ENCODE peak calls at places on chromosomes 5 and 9, in ten cellular contexts. One of them, this sample, is unnamed.

GRCh38 chr5:178249191-178249989 is 16.8 kb upstream of the PHYKPL start:
- DNase-seq in lower lobe of right lung: no peak
- DNase-seq in upper lobe of right lung: no peak
- DNase-seq in cardiac fibroblast: peak; percentile 70
- DNase-seq in psoas muscle: no peak
- DNase-seq in brain microvascular endothelial cell: no peak
- DNase-seq in ovary: no peak
- DNase-seq in adrenal gland: no peak
- DNase-seq in prostate gland: no peak
- DNase-seq in sigmoid colon: no peak
- DNase-seq in this sample: peak; percentile 47

GRCh38 chr9:114643906-114644305 is 13.7 kb downstream of the TEX53 start:
- DNase-seq in ovary: no peak
- DNase-seq in brain microvascular endothelial cell: no peak
- DNase-seq in sigmoid colon: no peak
- DNase-seq in psoas muscle: no peak
- DNase-seq in upper lobe of right lung: no peak
- DNase-seq in cardiac fibroblast: no peak
- DNase-seq in adrenal gland: no peak
- DNase-seq in prostate gland: no peak
- DNase-seq in lower lobe of right lung: no peak
- DNase-seq in this sample: peak; percentile 10

GRCh38 chr9:126722922-126723806 is 81.7 kb upstream of the ZBTB43 start:
- DNase-seq in sigmoid colon: peak; percentile 80
- DNase-seq in lower lobe of right lung: peak; percentile 68
- DNase-seq in cardiac fibroblast: peak; percentile 27
- DNase-seq in prostate gland: peak; percentile 36
- DNase-seq in brain microvascular endothelial cell: no peak
- DNase-seq in upper lobe of right lung: no peak
- DNase-seq in psoas muscle: peak; percentile 73
- DNase-seq in adrenal gland: peak; percentile 55
- DNase-seq in ovary: no peak
- DNase-seq in this sample: no peak

GRCh38 chr9:110133608-110134214 is 74.2 kb downstream of the C9orf152 start:
- DNase-seq in brain microvascular endothelial cell: peak; percentile 47
- DNase-seq in sigmoid colon: no peak
- DNase-seq in psoas muscle: no peak
- DNase-seq in prostate gland: no peak
- DNase-seq in upper lobe of right lung: no peak
- DNase-seq in lower lobe of right lung: no peak
- DNase-seq in adrenal gland: no peak
- DNase-seq in cardiac fibroblast: peak; percentile 56
- DNase-seq in ovary: no peak
- DNase-seq in this sample: peak; percentile 71

GRCh38 chr9:131020388-131020787 is 11.4 kb downstream of the LAMC3 start:
- DNase-seq in adrenal gland: no peak
- DNase-seq in lower lobe of right lung: no peak
- DNase-seq in cardiac fibroblast: peak; percentile 53
- DNase-seq in ovary: no peak
- DNase-seq in sigmoid colon: no peak
- DNase-seq in upper lobe of right lung: no peak
- DNase-seq in brain microvascular endothelial cell: peak; percentile 77
- DNase-seq in psoas muscle: peak; percentile 28
- DNase-seq in prostate gland: no peak
- DNase-seq in this sample: peak; percentile 23

GRCh38 chr9:125532812-125533594 is 174.0 kb downstream of the MAPKAP1 start:
- DNase-seq in upper lobe of right lung: no peak
- DNase-seq in cardiac fibroblast: no peak
- DNase-seq in prostate gland: no peak
- DNase-seq in lower lobe of right lung: no peak
- DNase-seq in sigmoid colon: no peak
- DNase-seq in ovary: no peak
- DNase-seq in brain microvascular endothelial cell: no peak
- DNase-seq in psoas muscle: no peak
- DNase-seq in adrenal gland: no peak
- DNase-seq in this sample: no peak

GRCh38 chr9:77743381-77743780 is 95.3 kb upstream of the GNA14 start:
- DNase-seq in upper lobe of right lung: no peak
- DNase-seq in adrenal gland: no peak
- DNase-seq in ovary: no peak
- DNase-seq in psoas muscle: no peak
- DNase-seq in cardiac fibroblast: peak; percentile 48
- DNase-seq in brain microvascular endothelial cell: no peak
- DNase-seq in lower lobe of right lung: no peak
- DNase-seq in sigmoid colon: no peak
- DNase-seq in prostate gland: no peak
- DNase-seq in this sample: peak; percentile 38

GRCh38 chr5:175743676-175744210 is 85.9 kb downstream of the HRH2 start:
- DNase-seq in prostate gland: no peak
- DNase-seq in sigmoid colon: no peak
- DNase-seq in adrenal gland: no peak
- DNase-seq in lower lobe of right lung: no peak
- DNase-seq in brain microvascular endothelial cell: peak; percentile 4
- DNase-seq in psoas muscle: no peak
- DNase-seq in cardiac fibroblast: peak; percentile 4
- DNase-seq in ovary: no peak
- DNase-seq in upper lobe of right lung: no peak
- DNase-seq in this sample: no peak

DNA sequence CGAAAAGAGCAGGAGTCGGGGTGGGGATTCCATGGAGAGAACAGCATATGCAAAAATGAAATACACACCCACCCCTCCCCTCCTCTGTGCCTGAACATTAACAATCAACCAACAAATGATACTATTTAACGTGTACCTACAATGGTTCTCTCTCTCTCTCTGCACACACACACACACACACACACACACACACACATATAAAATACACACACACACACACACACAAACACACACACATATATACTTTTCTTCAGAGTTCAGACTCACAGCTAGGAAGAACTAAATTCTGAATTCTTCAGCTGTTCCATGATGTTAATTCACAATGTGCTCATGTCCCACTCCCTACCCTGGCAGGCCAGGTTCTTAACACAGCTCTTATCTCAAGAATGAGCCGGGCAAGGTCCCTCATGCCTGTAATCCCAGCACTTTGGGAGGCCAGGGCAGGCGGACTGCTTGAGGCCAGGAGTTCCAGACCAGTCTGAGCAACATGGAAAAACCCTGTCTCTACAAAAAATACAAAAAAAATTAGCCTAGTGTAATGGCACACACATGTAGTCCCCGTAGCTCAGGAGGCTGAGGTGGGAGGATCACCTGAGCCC is 16.4 kb upstream of the DENND1A start:
- DNase-seq in sigmoid colon: no peak
- DNase-seq in psoas muscle: no peak
- DNase-seq in lower lobe of right lung: no peak
- DNase-seq in cardiac fibroblast: no peak
- DNase-seq in upper lobe of right lung: no peak
- DNase-seq in prostate gland: no peak
- DNase-seq in brain microvascular endothelial cell: no peak
- DNase-seq in ovary: no peak
- DNase-seq in adrenal gland: no peak
- DNase-seq in this sample: no peak
- H3K4me3 ChIP-seq in sigmoid colon: no peak overlapping the region
- H3K4me3 ChIP-seq in psoas muscle: no peak overlapping the region
- H3K4me3 ChIP-seq in lower lobe of right lung: no peak overlapping the region
- H3K4me3 ChIP-seq in cardiac fibroblast: no peak overlapping the region
- H3K4me3 ChIP-seq in upper lobe of right lung: no peak overlapping the region
- H3K4me3 ChIP-seq in prostate gland: no peak overlapping the region
- H3K4me3 ChIP-seq in brain microvascular endothelial cell: no peak overlapping the region
- H3K4me3 ChIP-seq in ovary: no peak overlapping the region
- H3K4me3 ChIP-seq in adrenal gland: no peak overlapping the region
- H3K4me3 ChIP-seq in this sample: no peak overlapping the region

DNA sequence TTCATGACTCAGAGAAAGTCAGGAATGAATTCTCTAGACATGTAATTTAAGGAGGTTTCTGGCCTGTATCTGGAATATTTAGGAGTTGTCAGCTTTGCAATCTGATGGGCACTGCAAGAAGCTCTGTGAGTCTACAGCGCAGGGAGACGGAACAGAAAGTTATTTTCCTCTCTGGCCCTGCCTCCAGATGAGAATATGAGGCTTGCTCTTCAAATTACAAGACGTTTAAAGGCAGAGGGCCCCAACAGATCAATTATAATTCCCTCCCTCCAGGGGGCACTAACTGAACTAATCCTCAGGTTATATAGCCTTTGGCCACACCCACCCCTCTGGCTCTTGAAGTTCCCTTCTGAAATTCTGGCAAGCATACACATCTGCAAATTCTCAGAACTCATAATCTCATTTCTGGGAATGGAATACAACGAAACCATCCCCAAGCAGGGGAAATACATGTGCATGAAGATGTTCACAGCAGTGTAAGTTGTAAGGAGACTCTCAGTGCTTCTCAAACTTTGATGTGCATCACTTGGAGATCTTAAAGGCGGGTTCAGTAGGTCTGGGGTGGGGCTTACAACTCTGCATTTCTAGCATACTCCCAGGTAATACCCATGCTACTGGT is 307.6 kb downstream of the CWC27 start:
- DNase-seq in prostate gland: no peak
- DNase-seq in cardiac fibroblast: peak; percentile 97
- DNase-seq in sigmoid colon: no peak
- DNase-seq in upper lobe of right lung: no peak
- DNase-seq in lower lobe of right lung: peak; percentile 65
- DNase-seq in brain microvascular endothelial cell: peak; percentile 48
- DNase-seq in ovary: peak; percentile 24
- DNase-seq in adrenal gland: peak; percentile 28
- DNase-seq in psoas muscle: no peak
- DNase-seq in this sample: peak; percentile 59
- TF ChIP-seq CTCF in prostate gland: no peak
- TF ChIP-seq CTCF in cardiac fibroblast: peak; percentile 37
- TF ChIP-seq CTCF in sigmoid colon: no peak
- TF ChIP-seq CTCF in upper lobe of right lung: peak; percentile 39
- TF ChIP-seq CTCF in lower lobe of right lung: peak; percentile 29
- TF ChIP-seq CTCF in brain microvascular endothelial cell: peak; percentile 51
- TF ChIP-seq CTCF in ovary: no peak
- TF ChIP-seq CTCF in adrenal gland: peak; percentile 20
- TF ChIP-seq CTCF in psoas muscle: no peak
- TF ChIP-seq CTCF in this sample: no peak

GRCh38 chr5:115956957-115957356 is 5.3 kb upstream of the LVRN start:
- DNase-seq in prostate gland: no peak
- DNase-seq in ovary: no peak
- DNase-seq in lower lobe of right lung: no peak
- DNase-seq in cardiac fibroblast: no peak
- DNase-seq in sigmoid colon: no peak
- DNase-seq in adrenal gland: no peak
- DNase-seq in upper lobe of right lung: no peak
- DNase-seq in brain microvascular endothelial cell: no peak
- DNase-seq in psoas muscle: no peak
- DNase-seq in this sample: no peak

GRCh38 chr5:115961413-115962238 is 649 bp upstream of the LVRN start:
- DNase-seq in brain microvascular endothelial cell: no peak
- DNase-seq in sigmoid colon: no peak
- DNase-seq in cardiac fibroblast: no peak
- DNase-seq in prostate gland: no peak
- DNase-seq in adrenal gland: no peak
- DNase-seq in lower lobe of right lung: no peak
- DNase-seq in psoas muscle: peak; percentile 67
- DNase-seq in ovary: no peak
- DNase-seq in upper lobe of right lung: no peak
- DNase-seq in this sample: no peak

GRCh38 chr5:115963566-115963965 is 1.3 kb downstream of the LVRN start:
- DNase-seq in upper lobe of right lung: no peak
- DNase-seq in ovary: no peak
- DNase-seq in lower lobe of right lung: no peak
- DNase-seq in adrenal gland: no peak
- DNase-seq in brain microvascular endothelial cell: no peak
- DNase-seq in prostate gland: no peak
- DNase-seq in sigmoid colon: no peak
- DNase-seq in cardiac fibroblast: no peak
- DNase-seq in psoas muscle: no peak
- DNase-seq in this sample: no peak

GRCh38 chr5:115962239-115962564 is at the start of gene LVRN:
- DNase-seq in adrenal gland: no peak
- DNase-seq in upper lobe of right lung: no peak
- DNase-seq in sigmoid colon: no peak
- DNase-seq in brain microvascular endothelial cell: no peak
- DNase-seq in prostate gland: no peak
- DNase-seq in psoas muscle: no peak
- DNase-seq in lower lobe of right lung: no peak
- DNase-seq in cardiac fibroblast: no peak
- DNase-seq in ovary: no peak
- DNase-seq in this sample: no peak

GRCh38 chr5:115962565-115963402 is 509 bp downstream of the LVRN start:
- DNase-seq in cardiac fibroblast: peak; percentile 22
- DNase-seq in ovary: peak; percentile 20
- DNase-seq in psoas muscle: peak; percentile 65
- DNase-seq in lower lobe of right lung: peak; percentile 45
- DNase-seq in upper lobe of right lung: peak; percentile 63
- DNase-seq in brain microvascular endothelial cell: no peak
- DNase-seq in adrenal gland: no peak
- DNase-seq in sigmoid colon: peak; percentile 65
- DNase-seq in prostate gland: no peak
- DNase-seq in this sample: no peak
- H3K4me3 ChIP-seq in cardiac fibroblast: peak overlapping the region; percentile 34
- H3K4me3 ChIP-seq in ovary: peak overlapping the region; percentile 29
- H3K4me3 ChIP-seq in psoas muscle: peak overlapping the region; percentile 55
- H3K4me3 ChIP-seq in lower lobe of right lung: peak overlapping the region; percentile 45
- H3K4me3 ChIP-seq in upper lobe of right lung: peak overlapping the region; percentile 27
- H3K4me3 ChIP-seq in brain microvascular endothelial cell: peak overlapping the region; percentile 56
- H3K4me3 ChIP-seq in adrenal gland: no peak overlapping the region
- H3K4me3 ChIP-seq in sigmoid colon: peak overlapping the region; percentile 43
- H3K4me3 ChIP-seq in prostate gland: peak overlapping the region; percentile 12
- H3K4me3 ChIP-seq in this sample: peak overlapping the region; percentile 39

GRCh38 chr9:70577671-70578070 is 163.2 kb upstream of the KLF9 start:
- DNase-seq in lower lobe of right lung: no peak
- DNase-seq in psoas muscle: no peak
- DNase-seq in brain microvascular endothelial cell: no peak
- DNase-seq in upper lobe of right lung: no peak
- DNase-seq in sigmoid colon: no peak
- DNase-seq in prostate gland: no peak
- DNase-seq in ovary: no peak
- DNase-seq in adrenal gland: no peak
- DNase-seq in cardiac fibroblast: no peak
- DNase-seq in this sample: no peak

GRCh38 chr9:70580593-70581195 is 166.2 kb upstream of the KLF9 start:
- DNase-seq in lower lobe of right lung: no peak
- DNase-seq in prostate gland: no peak
- DNase-seq in cardiac fibroblast: no peak
- DNase-seq in sigmoid colon: no peak
- DNase-seq in adrenal gland: no peak
- DNase-seq in brain microvascular endothelial cell: no peak
- DNase-seq in ovary: no peak
- DNase-seq in upper lobe of right lung: no peak
- DNase-seq in psoas muscle: no peak
- DNase-seq in this sample: no peak

GRCh38 chr9:70576121-70576520 is 161.7 kb upstream of the KLF9 start:
- DNase-seq in cardiac fibroblast: no peak
- DNase-seq in brain microvascular endothelial cell: no peak
- DNase-seq in sigmoid colon: no peak
- DNase-seq in upper lobe of right lung: no peak
- DNase-seq in ovary: no peak
- DNase-seq in lower lobe of right lung: no peak
- DNase-seq in prostate gland: no peak
- DNase-seq in psoas muscle: no peak
- DNase-seq in adrenal gland: no peak
- DNase-seq in this sample: no peak

GRCh38 chr9:70579686-70580085 is 165.2 kb upstream of the KLF9 start:
- DNase-seq in prostate gland: no peak
- DNase-seq in sigmoid colon: no peak
- DNase-seq in adrenal gland: no peak
- DNase-seq in ovary: no peak
- DNase-seq in psoas muscle: no peak
- DNase-seq in lower lobe of right lung: no peak
- DNase-seq in cardiac fibroblast: no peak
- DNase-seq in upper lobe of right lung: no peak
- DNase-seq in brain microvascular endothelial cell: no peak
- DNase-seq in this sample: no peak

GRCh38 chr9:70578720-70579119 is 164.3 kb upstream of the KLF9 start:
- DNase-seq in cardiac fibroblast: no peak
- DNase-seq in lower lobe of right lung: no peak
- DNase-seq in psoas muscle: no peak
- DNase-seq in ovary: no peak
- DNase-seq in upper lobe of right lung: no peak
- DNase-seq in brain microvascular endothelial cell: no peak
- DNase-seq in adrenal gland: no peak
- DNase-seq in prostate gland: no peak
- DNase-seq in sigmoid colon: no peak
- DNase-seq in this sample: no peak
- TF ChIP-seq CTCF in cardiac fibroblast: no peak
- TF ChIP-seq CTCF in lower lobe of right lung: no peak
- TF ChIP-seq CTCF in psoas muscle: no peak
- TF ChIP-seq CTCF in ovary: no peak
- TF ChIP-seq CTCF in upper lobe of right lung: peak; percentile 15
- TF ChIP-seq CTCF in brain microvascular endothelial cell: peak; percentile 19
- TF ChIP-seq CTCF in adrenal gland: no peak
- TF ChIP-seq CTCF in prostate gland: no peak
- TF ChIP-seq CTCF in sigmoid colon: no peak
- TF ChIP-seq CTCF in this sample: no peak

This sample was measured in astrocyte of the spinal cord.